ENCODE peak calls at places on chromosomes 4 and X, in ten cellular contexts. H is fibroblast of mammary gland; E is mesothelial cell of epicardium; V is hypothalamus; F is pulmonary artery endothelial cell; K is left ventricle myocardium superior; D is activated CD4-positive, CD25-positive, alpha-beta regulatory T cell; Y is psoas muscle; I is memory B cell; T is EH. N is an unnamed sample.

GRCh38 chr4:121951570-121952110 is at the start of gene TRPC3:
- DNase-seq in V (peak), D (no peak), E (peak), H (no peak), Y (peak), T (peak), F (no peak), I (peak), K (peak), N (peak)

GRCh38 chrX:34382416-34382815 is 250.3 kb upstream of the FAM47A start:
- DNase-seq in H (peak), Y (no peak), E (no peak), I (no peak), T (peak), D (no peak), F (peak), K (no peak), V (no peak), N (no peak)

GRCh38 chr4:123386608-123387007 is 10.0 kb upstream of the SPRY1 start:
- DNase-seq in E (no peak), Y (no peak), T (peak), K (no peak), F (peak), V (no peak), I (no peak), D (no peak), H (no peak), N (peak)

GRCh38 chrX:45849261-45849660 is 648.6 kb upstream of the DIPK2B start:
- DNase-seq in F (no peak), H (peak), I (no peak), K (no peak), V (no peak), T (peak), E (no peak), D (no peak), Y (no peak), N (peak)

GRCh38 chrX:54066841-54067240 is 22.6 kb upstream of the PHF8 start:
- DNase-seq in K (no peak), I (no peak), E (no peak), H (peak), D (no peak), T (peak), V (no peak), F (no peak), Y (no peak), N (peak)

GRCh38 chr4:80192937-80193336 is 4.4 kb upstream of the PRDM8 start:
- DNase-seq in I (no peak), T (peak), Y (no peak), E (no peak), D (no peak), H (peak), F (no peak), V (no peak), K (no peak), N (peak)

GRCh38 chr4:735583-735982 is 30.0 kb downstream of the PCGF3 start:
- DNase-seq in E (no peak), V (no peak), H (no peak), T (no peak), D (no peak), K (no peak), F (no peak), Y (no peak), I (no peak), N (no peak)

GRCh38 chrX:84046403-84046984 is 141.5 kb downstream of the RPS6KA6 start:
- DNase-seq in H (peak), F (no peak), K (no peak), D (no peak), E (no peak), V (no peak), Y (no peak), I (peak), T (peak), N (peak)

GRCh38 chr4:128483816-128484215 is 196.2 kb upstream of the PGRMC2 start:
- DNase-seq in H (peak), T (peak), V (no peak), K (no peak), D (no peak), E (no peak), Y (no peak), I (no peak), F (no peak), N (peak)

GRCh38 chrX:30570505-30570904 is 7.1 kb downstream of the TASL start:
- DNase-seq in H (peak), E (no peak), V (no peak), D (no peak), F (no peak), T (peak), I (no peak), Y (no peak), K (no peak), N (peak)

GRCh38 chr4:109969909-109970308 is 57.2 kb downstream of the EGF start:
- DNase-seq in I (no peak), V (no peak), Y (no peak), K (no peak), E (no peak), F (peak), H (no peak), T (no peak), D (no peak), N (no peak)

GRCh38 chr4:40307627-40308497 is 27.3 kb upstream of the CHRNA9 start:
- DNase-seq in D (no peak), V (no peak), Y (no peak), K (no peak), F (no peak), E (no peak), I (peak), H (no peak), T (no peak), N (no peak)

GRCh38 chrX:84047339-84047738 is 140.7 kb downstream of the RPS6KA6 start:
- DNase-seq in T (no peak), F (no peak), Y (no peak), V (no peak), H (no peak), I (no peak), E (no peak), K (no peak), D (no peak), N (no peak)

GRCh38 chr4:126647756-126648396 is 984.9 kb upstream of the INTU start:
- DNase-seq in T (peak), I (no peak), F (no peak), D (no peak), E (no peak), K (no peak), Y (no peak), H (peak), V (no peak), N (peak)

GRCh38 chrX:139881572-139881971 is 51.3 kb downstream of the ATP11C start:
- DNase-seq in K (no peak), E (no peak), V (no peak), I (no peak), T (peak), Y (no peak), H (peak), F (peak), D (no peak), N (no peak)

GRCh38 chrX:39645059-39645895 is 452.5 kb downstream of the BCOR start:
- DNase-seq in E (peak), D (no peak), Y (peak), K (peak), T (peak), H (peak), F (peak), I (no peak), V (no peak), N (peak)

GRCh38 chrX:37712458-37712857 is 26.9 kb downstream of the XK start:
- DNase-seq in V (no peak), D (no peak), H (no peak), K (no peak), F (no peak), Y (no peak), E (no peak), T (no peak), I (no peak), N (no peak)

GRCh38 chr4:8181844-8182243 is 17.2 kb upstream of the SH3TC1 start:
- DNase-seq in F (no peak), D (no peak), H (no peak), E (no peak), Y (no peak), V (no peak), K (peak), I (no peak), T (no peak), N (no peak)

GRCh38 chrX:65821721-65822496 is 154.5 kb downstream of the MSN start:
- DNase-seq in H (no peak), Y (peak), T (no peak), K (peak), E (no peak), I (peak), D (no peak), V (no peak), F (no peak), N (no peak)

GRCh38 chr4:108144451-108144850 is 24.3 kb downstream of the LEF1 start:
- DNase-seq in I (no peak), K (no peak), F (no peak), T (no peak), Y (no peak), D (no peak), V (no peak), H (no peak), E (no peak), N (peak)

GRCh38 chrX:118773782-118774181 is 46.4 kb downstream of the IL13RA1 start:
- DNase-seq in E (no peak), D (no peak), F (no peak), I (no peak), V (no peak), K (no peak), T (no peak), Y (no peak), H (no peak), N (no peak)

N was measured in RPMI7951.